ENCODE peak calls at places on chromosomes 6 and 20, in ten cellular contexts. G is breast epithelium; O is right lobe of liver; V is CD8-positive, alpha-beta T cell; W is spleen; K is ovary; D is heart right ventricle; N is left ventricle myocardium inferior; J is IMR-90; Y is Peyer's patch. A is an unnamed sample.

GRCh38 chr6:108368431-108369030 is 73.7 kb downstream of the AFG1L start:
- DNase-seq in G (no peak), O (no peak), V (no peak), W (no peak), K (no peak), D (no peak), N (no peak), J (no peak), Y (no peak), A (no peak)

GRCh38 chr6:120671519-120671918 is 662.8 kb downstream of the TBC1D32 start:
- DNase-seq in G (no peak), O (no peak), V (no peak), W (no peak), K (no peak), D (no peak), N (no peak), J (no peak), Y (no peak), A (no peak)

GRCh38 chr6:9576521-9576920 is 838.4 kb downstream of the TFAP2A start:
- DNase-seq in G (no peak), O (no peak), V (no peak), W (no peak), K (no peak), D (no peak), N (no peak), J (no peak), Y (no peak), A (no peak)

GRCh38 chr20:58228484-58229197 is at the start of gene ANKRD60:
- DNase-seq in G (no peak), O (no peak), V (peak; percentile 48), W (no peak), K (peak; percentile 64), D (no peak), N (no peak), J (peak; percentile 73), Y (no peak), A (peak; percentile 50)

GRCh38 chr20:41047975-41048305 is 19.3 kb downstream of the TOP1 start:
- DNase-seq in G (no peak), O (no peak), V (no peak), W (no peak), K (no peak), D (no peak), N (no peak), J (no peak), Y (no peak), A (no peak)

GRCh38 chr6:110201141-110201848 is 21.1 kb downstream of the CDC40 start:
- DNase-seq in G (no peak), O (no peak), V (no peak), W (no peak), K (no peak), D (no peak), N (no peak), J (no peak), Y (no peak), A (no peak)

GRCh38 chr6:34349226-34349625 is 43.2 kb downstream of the NUDT3 start:
- DNase-seq in G (no peak), O (no peak), V (no peak), W (no peak), K (no peak), D (no peak), N (no peak), J (no peak), Y (no peak), A (no peak)

GRCh38 chr20:18922898-18923297 is 109.3 kb downstream of the SCP2D1 start:
- DNase-seq in G (no peak), O (no peak), V (no peak), W (no peak), K (no peak), D (no peak), N (no peak), J (no peak), Y (no peak), A (no peak)

GRCh38 chr20:9062066-9062465 is 6.8 kb upstream of the PLCB4 start:
- DNase-seq in G (no peak), O (no peak), V (no peak), W (no peak), K (no peak), D (no peak), N (no peak), J (no peak), Y (no peak), A (no peak)

GRCh38 chr6:142871910-142872331 is 73.1 kb downstream of the HIVEP2 start:
- DNase-seq in G (peak; percentile 63), O (no peak), V (no peak), W (no peak), K (no peak), D (peak; percentile 56), N (no peak), J (peak; percentile 96), Y (no peak), A (peak; percentile 67)

GRCh38 chr6:1325471-1326309 is 13.8 kb downstream of the FOXQ1 start:
- DNase-seq in G (no peak), O (no peak), V (no peak), W (no peak), K (no peak), D (no peak), N (no peak), J (peak; percentile 93), Y (no peak), A (no peak)

GRCh38 chr20:62320581-62321354 is 18.0 kb downstream of the ADRM1 start:
- DNase-seq in G (no peak), O (peak; percentile 87), V (no peak), W (no peak), K (no peak), D (no peak), N (no peak), J (no peak), Y (no peak), A (no peak)

GRCh38 chr20:53842301-53843099 is 227.9 kb downstream of the BCAS1 start:
- DNase-seq in G (no peak), O (no peak), V (no peak), W (no peak), K (no peak), D (no peak), N (no peak), J (no peak), Y (no peak), A (no peak)

GRCh38 chr6:1609662-1610496 is at the start of gene FOXC1:
- DNase-seq in G (peak; percentile 86), O (peak; percentile 87), V (no peak), W (peak; percentile 91), K (peak; percentile 92), D (peak; percentile 92), N (peak; percentile 88), J (peak; percentile 94), Y (peak; percentile 84), A (peak; percentile 80)

GRCh38 chr6:19643713-19644112 is 193.5 kb upstream of the ID4 start:
- DNase-seq in G (no peak), O (no peak), V (no peak), W (no peak), K (no peak), D (no peak), N (no peak), J (no peak), Y (no peak), A (no peak)

GRCh38 chr20:23061713-23062561 is 12.5 kb upstream of the THBD start:
- DNase-seq in G (no peak), O (no peak), V (no peak), W (no peak), K (peak; percentile 67), D (peak; percentile 69), N (peak; percentile 44), J (peak; percentile 57), Y (no peak), A (peak; percentile 86)

GRCh38 chr6:37137201-37137880 is 32.6 kb upstream of the PIM1 start:
- DNase-seq in G (no peak), O (no peak), V (no peak), W (no peak), K (peak; percentile 54), D (no peak), N (no peak), J (peak; percentile 99), Y (no peak), A (peak; percentile 83)

DNA sequence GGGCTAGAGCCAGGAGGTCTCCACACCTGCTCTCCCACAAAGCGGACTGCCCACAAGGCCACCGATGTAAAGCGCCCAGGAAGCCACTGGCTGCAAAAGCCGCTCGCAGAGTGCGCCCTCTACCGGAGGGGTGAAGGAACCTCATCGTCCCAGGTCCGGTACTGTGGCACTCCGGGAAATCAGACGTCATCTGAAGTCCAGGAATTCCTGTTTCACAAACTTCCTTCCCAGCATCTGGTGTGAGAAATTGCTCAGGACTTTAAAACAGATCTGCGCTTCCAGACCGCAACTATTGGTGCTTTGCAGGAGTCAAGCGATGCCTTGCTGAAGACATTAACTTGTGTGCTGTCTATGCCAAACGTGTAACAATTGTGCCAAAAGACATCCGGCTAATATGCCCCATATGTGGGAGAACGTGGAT is 115.1 kb upstream of the ARID1B start:
- DNase-seq in G (no peak), O (no peak), V (no peak), W (no peak), K (no peak), D (no peak), N (no peak), J (no peak), Y (peak; percentile 56), A (no peak)
- TF ChIP-seq CTCF in G (peak; percentile 27), O (peak; percentile 42), V (peak; percentile 60), W (peak; percentile 29), K (no peak), D (peak; percentile 54), N (peak; percentile 52), J (no peak), Y (peak; percentile 67), A (no peak)

DNA sequence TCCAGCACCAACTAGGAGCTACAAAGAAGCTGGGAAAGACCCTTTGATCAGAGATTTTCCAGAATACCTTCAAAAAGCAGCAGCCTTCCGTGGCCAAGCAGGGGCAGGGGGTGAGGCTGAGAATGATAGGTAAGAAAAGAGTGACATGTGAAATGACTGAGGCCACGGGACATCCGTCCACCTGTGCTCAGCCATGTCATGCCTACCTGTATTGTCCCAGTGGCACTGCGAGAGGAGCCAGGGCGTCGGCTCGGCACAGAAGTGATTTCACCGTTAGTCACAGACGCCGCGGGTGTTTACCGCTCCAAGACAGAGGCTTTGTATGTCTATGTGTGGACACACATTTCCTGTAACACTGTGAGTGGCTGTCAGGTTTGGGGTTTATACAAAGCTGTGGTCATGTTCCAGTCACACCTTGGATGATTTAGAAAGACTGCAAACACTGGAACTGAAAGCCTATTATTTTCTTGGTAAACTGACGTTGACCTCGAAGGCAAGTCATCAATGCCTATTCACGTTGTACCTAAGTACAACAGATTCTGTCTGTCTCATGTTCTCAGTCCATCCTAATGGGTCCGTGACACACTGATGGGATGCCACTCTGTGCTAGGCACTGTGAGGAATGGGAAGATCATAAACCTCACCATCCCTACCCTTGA is 32.1 kb upstream of the JAG1 start:
- DNase-seq in G (no peak), O (no peak), V (no peak), W (no peak), K (no peak), D (no peak), N (no peak), J (no peak), Y (no peak), A (no peak)
- H3K4me1 ChIP-seq in G (no peaks in the 10 kb centered on the region), O (peaks cover 11% of the 10 kb centered on the region), V (no peaks in the 10 kb centered on the region), W (no peaks in the 10 kb centered on the region), K (no peaks in the 10 kb centered on the region), D (no peaks in the 10 kb centered on the region), N (no peaks in the 10 kb centered on the region), J (peaks cover 10% of the 10 kb centered on the region), Y (no peaks in the 10 kb centered on the region), A (peaks cover 4% of the 10 kb centered on the region)

GRCh38 chr6:149813351-149813750 is 50.8 kb downstream of the LRP11 start:
- DNase-seq in G (no peak), O (no peak), V (no peak), W (no peak), K (no peak), D (no peak), N (no peak), J (no peak), Y (no peak), A (no peak)
- H3K36me3 ChIP-seq in G (no peaks in the 10 kb centered on the region), O (no peaks in the 10 kb centered on the region), V (peaks cover 8% of the 10 kb centered on the region), W (no peaks in the 10 kb centered on the region), K (no peaks in the 10 kb centered on the region), D (peaks cover 40% of the 10 kb centered on the region), N (peaks cover 29% of the 10 kb centered on the region), J (peaks cover 6% of the 10 kb centered on the region), Y (no peaks in the 10 kb centered on the region), A (peaks cover 32% of the 10 kb centered on the region)

GRCh38 chr20:45294003-45294368 is 12.7 kb upstream of the RBPJL start:
- DNase-seq in G (no peak), O (no peak), V (no peak), W (no peak), K (no peak), D (no peak), N (no peak), J (no peak), Y (no peak), A (no peak)
- TF ChIP-seq CTCF in G (no peak), O (peak; percentile 1), V (peak; percentile 51), W (no peak), K (no peak), D (peak; percentile 5), N (peak; percentile 19), J (no peak), Y (no peak), A (no peak)

A was measured in ascending aorta.